ENCODE peak calls at places on chromosomes 16 and 17, in five cellular contexts. Y is A673, L is NCI-H510A treated with DMSO at 0.1 percent for 48 hours, C is A549, Q is COR-L47. M is an unnamed sample.

GRCh38 chr17:79648181-79648831 is 37.5 kb upstream of the RBFOX3 start:
- DNase-seq in Y (no peak), L (no peak), Q (no peak), C (no peak), M (no peak)

GRCh38 chr17:49035470-49036269 is 38.5 kb downstream of the IGF2BP1 start:
- DNase-seq in Q (peak), C (peak), Y (peak), L (peak), M (peak)

GRCh38 chr17:1229354-1229890 is 40.8 kb upstream of the BHLHA9 start:
- DNase-seq in Q (no peak), Y (peak), L (no peak), C (peak), M (no peak)

GRCh38 chr17:55335625-55336024 is 70.9 kb downstream of the HLF start:
- DNase-seq in Q (no peak), Y (no peak), C (no peak), L (no peak), M (no peak)

GRCh38 chr16:29663020-29663828 is at the start of gene SPN:
- DNase-seq in Y (no peak), L (no peak), C (no peak), Q (no peak), M (peak)

GRCh38 chr16:32116080-32116479 is 137.0 kb upstream of the TP53TG3D start:
- DNase-seq in C (no peak), Y (no peak), L (no peak), Q (no peak), M (no peak)

GRCh38 chr16:15639061-15639568 is 3.8 kb downstream of the MARF1 start:
- DNase-seq in Q (no peak), L (no peak), C (no peak), Y (no peak), M (no peak)

GRCh38 chr16:89052191-89052787 is 41.4 kb upstream of the ACSF3 start:
- DNase-seq in Y (no peak), Q (peak), C (no peak), L (no peak), M (no peak)

GRCh38 chr16:17343028-17343427 is 127.7 kb downstream of the XYLT1 start:
- DNase-seq in Q (no peak), C (no peak), Y (no peak), L (no peak), M (no peak)

GRCh38 chr17:39099686-39100293 is 51.6 kb downstream of the PLXDC1 start:
- DNase-seq in C (no peak), Q (no peak), L (no peak), Y (peak), M (no peak)

GRCh38 chr16:46949216-46949892 is 24.1 kb downstream of the DNAJA2 start:
- DNase-seq in L (no peak), Q (no peak), C (no peak), Y (no peak), M (no peak)

GRCh38 chr16:29899516-29900101 is at the start of gene SEZ6L2:
- DNase-seq in C (peak), L (peak), Q (peak), Y (peak), M (peak)